ENCODE peak calls at places on chromosomes 12 and 14, in four cellular contexts. One of them, this sample, is unnamed.

GRCh38 chr14:85024931-85025330 is 505.0 kb upstream of the FLRT2 start:
- DNase-seq in GM12878: no peak
- DNase-seq in HepG2: no peak
- DNase-seq in K562: no peak
- DNase-seq in this sample: no peak

GRCh38 chr12:119176267-119177055 is 2.3 kb upstream of the HSPB8 start:
- DNase-seq in GM12878: no peak
- DNase-seq in HepG2: peak; percentile 15
- DNase-seq in K562: no peak
- DNase-seq in this sample: peak; percentile 61

GRCh38 chr12:110269622-110270124 is 11.4 kb upstream of the ATP2A2 start:
- DNase-seq in GM12878: no peak
- DNase-seq in HepG2: no peak
- DNase-seq in K562: peak; percentile 84
- DNase-seq in this sample: no peak

GRCh38 chr12:2794736-2795289 is at the start of gene FKBP4:
- DNase-seq in GM12878: no peak
- DNase-seq in HepG2: peak; percentile 55
- DNase-seq in K562: peak; percentile 89
- DNase-seq in this sample: peak; percentile 88

GRCh38 chr14:30108975-30109700 is 181.5 kb upstream of the PRKD1 start:
- DNase-seq in GM12878: no peak
- DNase-seq in HepG2: no peak
- DNase-seq in K562: no peak
- DNase-seq in this sample: no peak

GRCh38 chr12:39490500-39491276 is 47.8 kb upstream of the KIF21A start:
- DNase-seq in GM12878: no peak
- DNase-seq in HepG2: no peak
- DNase-seq in K562: peak; percentile 14
- DNase-seq in this sample: no peak

GRCh38 chr14:105059035-105059916 is 6.0 kb downstream of the GPR132 start:
- DNase-seq in GM12878: no peak
- DNase-seq in HepG2: no peak
- DNase-seq in K562: no peak
- DNase-seq in this sample: no peak

GRCh38 chr12:88035907-88036289 is 6.7 kb upstream of the C12orf50 start:
- DNase-seq in GM12878: no peak
- DNase-seq in HepG2: no peak
- DNase-seq in K562: peak; percentile 29
- DNase-seq in this sample: peak; percentile 5

GRCh38 chr12:122121341-122122192 is 43.0 kb downstream of the MLXIP start:
- DNase-seq in GM12878: no peak
- DNase-seq in HepG2: no peak
- DNase-seq in K562: no peak
- DNase-seq in this sample: no peak

GRCh38 chr12:27705263-27705662 is 5.4 kb upstream of the MRPS35 start:
- DNase-seq in GM12878: no peak
- DNase-seq in HepG2: peak; percentile 88
- DNase-seq in K562: peak; percentile 9
- DNase-seq in this sample: no peak

DNA sequence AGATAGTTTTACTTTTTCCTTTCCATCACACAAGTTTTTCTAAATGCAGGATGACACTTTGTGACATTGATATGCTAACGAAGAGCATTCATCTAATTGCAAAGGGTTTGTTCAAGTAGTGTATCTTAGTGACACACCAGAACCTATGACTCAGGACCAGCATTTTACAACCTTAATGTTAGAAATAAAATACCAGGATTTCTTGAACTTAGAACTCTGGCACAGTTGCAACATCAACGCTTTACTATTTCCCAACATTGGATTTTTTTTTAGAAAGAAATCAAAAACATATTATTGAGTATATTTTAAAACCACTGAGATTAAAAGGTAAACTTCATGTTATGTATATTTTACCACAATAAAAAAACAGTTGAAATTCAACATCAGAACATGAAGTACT is 17.9 kb upstream of the PLEKHG6 start:
- DNase-seq in GM12878: no peak
- DNase-seq in HepG2: peak; percentile 43
- DNase-seq in K562: no peak
- DNase-seq in this sample: no peak
- TF ChIP-seq FOXK2 in GM12878: no peak
- TF ChIP-seq FOXK2 in HepG2: no peak
- TF ChIP-seq FOXK2 in K562: no peak
- TF ChIP-seq FOXK2 in this sample: no peak

GRCh38 chr12:7439579-7440505 is 4.1 kb downstream of the CD163L1 start:
- DNase-seq in GM12878: no peak
- DNase-seq in HepG2: no peak
- DNase-seq in K562: peak; percentile 83
- DNase-seq in this sample: peak; percentile 32
- TF ChIP-seq FOXK2 in GM12878: no peak
- TF ChIP-seq FOXK2 in HepG2: no peak
- TF ChIP-seq FOXK2 in K562: no peak
- TF ChIP-seq FOXK2 in this sample: no peak

GRCh38 chr12:50546441-50547318 is 41.9 kb downstream of the DIP2B start:
- DNase-seq in GM12878: no peak
- DNase-seq in HepG2: no peak
- DNase-seq in K562: no peak
- DNase-seq in this sample: no peak
- TF ChIP-seq FOXK2 in GM12878: no peak
- TF ChIP-seq FOXK2 in HepG2: no peak
- TF ChIP-seq FOXK2 in K562: no peak
- TF ChIP-seq FOXK2 in this sample: no peak

DNA sequence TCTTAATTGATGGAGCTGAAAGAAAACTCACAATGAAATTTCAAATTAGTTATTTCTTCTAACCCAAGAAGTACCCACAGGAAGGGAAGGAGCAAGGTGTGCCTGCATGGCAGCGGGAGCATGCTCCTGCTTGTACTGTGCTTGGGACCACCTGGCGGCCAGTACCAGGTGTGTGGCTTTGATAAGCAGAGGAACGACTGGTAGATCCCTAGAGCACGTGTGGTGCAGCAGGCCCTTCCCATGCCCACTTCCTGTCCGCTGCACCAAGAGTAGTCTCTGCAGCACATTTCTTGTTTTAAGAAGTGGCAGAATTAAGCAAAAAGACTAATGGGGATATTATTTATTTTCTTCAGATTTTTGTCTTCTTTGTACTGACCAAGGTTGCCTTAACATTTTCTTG is 122.3 kb upstream of the ATF1 start:
- DNase-seq in GM12878: no peak
- DNase-seq in HepG2: no peak
- DNase-seq in K562: peak; percentile 76
- DNase-seq in this sample: no peak
- TF ChIP-seq FOXK2 in GM12878: no peak
- TF ChIP-seq FOXK2 in HepG2: no peak
- TF ChIP-seq FOXK2 in K562: no peak
- TF ChIP-seq FOXK2 in this sample: no peak

DNA sequence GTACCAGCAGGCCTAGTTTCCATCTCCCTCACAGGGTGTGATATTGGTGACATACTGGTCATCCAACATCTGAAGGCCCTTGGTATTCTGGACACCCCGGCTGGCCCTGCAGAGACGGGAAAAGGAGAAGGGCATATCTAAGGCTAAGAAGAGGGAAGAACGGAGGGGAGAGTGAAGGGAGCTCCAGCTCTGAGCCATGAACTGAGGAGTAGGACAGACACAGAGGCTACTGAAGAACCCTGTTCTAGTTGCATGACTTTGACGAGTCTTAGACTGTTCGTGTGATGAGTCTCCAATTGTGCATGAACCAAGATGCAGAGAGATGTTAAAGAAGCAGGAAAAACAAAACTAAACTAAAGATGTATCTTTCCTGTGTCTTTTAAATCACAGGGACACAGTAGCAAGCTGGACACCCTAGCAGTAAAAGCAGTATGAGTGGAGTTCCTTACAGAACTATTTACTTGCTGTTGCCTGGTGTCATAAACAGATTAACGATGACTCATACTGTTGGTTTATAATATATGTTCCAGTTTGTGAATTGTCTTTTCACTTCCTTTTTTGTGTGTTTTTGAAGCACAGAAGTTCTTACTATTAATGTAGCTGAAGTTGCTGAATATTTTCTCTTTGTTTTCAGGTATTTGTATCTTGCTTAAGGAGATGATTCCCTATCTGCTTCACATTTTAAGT is 15.5 kb downstream of the FAR2 start:
- DNase-seq in GM12878: peak; percentile 55
- DNase-seq in HepG2: no peak
- DNase-seq in K562: peak; percentile 19
- DNase-seq in this sample: no peak
- TF ChIP-seq FOXK2 in GM12878: no peak
- TF ChIP-seq FOXK2 in HepG2: no peak
- TF ChIP-seq FOXK2 in K562: no peak
- TF ChIP-seq FOXK2 in this sample: no peak

GRCh38 chr12:11771356-11771755 is 121.9 kb downstream of the ETV6 start:
- DNase-seq in GM12878: no peak
- DNase-seq in HepG2: no peak
- DNase-seq in K562: no peak
- DNase-seq in this sample: no peak
- TF ChIP-seq FOXK2 in GM12878: no peak
- TF ChIP-seq FOXK2 in HepG2: no peak
- TF ChIP-seq FOXK2 in K562: no peak
- TF ChIP-seq FOXK2 in this sample: no peak

GRCh38 chr12:865614-866013 is 83.9 kb downstream of the RAD52 start:
- DNase-seq in GM12878: no peak
- DNase-seq in HepG2: no peak
- DNase-seq in K562: no peak
- DNase-seq in this sample: no peak

GRCh38 chr12:873954-874353 is 75.5 kb downstream of the RAD52 start:
- DNase-seq in GM12878: no peak
- DNase-seq in HepG2: peak; percentile 53
- DNase-seq in K562: no peak
- DNase-seq in this sample: no peak

GRCh38 chr12:870378-870777 is 79.1 kb downstream of the RAD52 start:
- DNase-seq in GM12878: no peak
- DNase-seq in HepG2: no peak
- DNase-seq in K562: no peak
- DNase-seq in this sample: no peak

GRCh38 chr12:867905-868304 is 81.6 kb downstream of the RAD52 start:
- DNase-seq in GM12878: no peak
- DNase-seq in HepG2: no peak
- DNase-seq in K562: no peak
- DNase-seq in this sample: no peak

DNA sequence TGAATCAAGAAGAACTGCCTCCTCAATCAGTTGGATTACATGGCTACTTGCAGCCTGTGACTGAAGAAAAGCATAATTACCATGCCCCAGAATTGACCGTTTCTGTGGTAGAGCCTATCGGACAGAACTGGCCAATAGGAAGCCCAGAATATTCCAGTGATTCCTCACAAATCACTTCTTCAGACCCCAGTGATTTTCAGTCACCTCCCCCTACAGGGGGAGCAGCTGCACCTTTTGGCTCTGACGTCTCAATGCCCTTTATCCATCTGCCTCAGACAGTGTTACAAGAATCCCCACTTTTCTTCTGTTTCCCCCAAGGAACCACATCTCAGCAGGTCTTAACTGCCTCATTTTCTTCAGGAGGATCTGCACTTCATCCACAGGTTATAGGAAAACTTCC is 80.8 kb downstream of the RAD52 start:
- DNase-seq in GM12878: no peak
- DNase-seq in HepG2: no peak
- DNase-seq in K562: peak; percentile 7
- DNase-seq in this sample: peak; percentile 9
- TF ChIP-seq FOXK2 in GM12878: no peak
- TF ChIP-seq FOXK2 in HepG2: no peak
- TF ChIP-seq FOXK2 in K562: no peak
- TF ChIP-seq FOXK2 in this sample: no peak

GRCh38 chr12:51534216-51534615 is 56.8 kb upstream of the SCN8A start:
- DNase-seq in GM12878: no peak
- DNase-seq in HepG2: no peak
- DNase-seq in K562: no peak
- DNase-seq in this sample: no peak

GRCh38 chr12:51533799-51534198 is 57.2 kb upstream of the SCN8A start:
- DNase-seq in GM12878: no peak
- DNase-seq in HepG2: no peak
- DNase-seq in K562: no peak
- DNase-seq in this sample: no peak

GRCh38 chr12:51536159-51536558 is 54.9 kb upstream of the SCN8A start:
- DNase-seq in GM12878: no peak
- DNase-seq in HepG2: no peak
- DNase-seq in K562: peak; percentile 10
- DNase-seq in this sample: no peak

GRCh38 chr12:51531982-51532497 is 59.0 kb upstream of the SCN8A start:
- DNase-seq in GM12878: peak; percentile 24
- DNase-seq in HepG2: peak; percentile 43
- DNase-seq in K562: peak; percentile 75
- DNase-seq in this sample: peak; percentile 80

DNA sequence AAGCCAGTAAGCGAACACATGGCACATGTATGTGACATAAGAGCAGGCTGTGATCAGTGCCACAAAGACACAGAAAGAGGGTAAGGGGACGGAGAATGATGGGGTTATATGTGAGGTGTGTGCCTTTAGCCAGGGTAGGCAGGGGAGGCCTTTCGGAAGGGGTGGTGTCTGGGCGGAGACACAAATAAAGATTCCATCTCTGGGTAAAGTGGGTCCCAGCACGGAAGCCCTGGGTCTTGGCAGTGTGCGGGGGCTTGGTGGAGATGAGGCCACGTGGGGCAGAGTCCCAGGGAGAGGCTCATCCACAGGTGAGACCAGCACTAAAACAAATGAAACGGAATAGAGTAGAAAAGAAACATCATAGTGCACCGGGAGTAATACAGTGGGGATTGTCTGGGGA is 56.4 kb upstream of the SCN8A start:
- DNase-seq in GM12878: no peak
- DNase-seq in HepG2: no peak
- DNase-seq in K562: no peak
- DNase-seq in this sample: no peak
- TF ChIP-seq FOXK2 in GM12878: no peak
- TF ChIP-seq FOXK2 in HepG2: no peak
- TF ChIP-seq FOXK2 in K562: no peak
- TF ChIP-seq FOXK2 in this sample: no peak

GRCh38 chr14:50750323-50750722 is 80.6 kb downstream of the NIN start:
- DNase-seq in GM12878: no peak
- DNase-seq in HepG2: no peak
- DNase-seq in K562: no peak
- DNase-seq in this sample: no peak
- TF ChIP-seq FOXK2 in GM12878: no peak
- TF ChIP-seq FOXK2 in HepG2: no peak
- TF ChIP-seq FOXK2 in K562: no peak
- TF ChIP-seq FOXK2 in this sample: no peak

This sample was measured in HEK293T.